ENCODE peak calls at places on chromosomes 4 and X, in ten cellular contexts. Y is EL; F is amygdala; C is iris pigment epithelial cell; T is retina; P is T-helper 2 cell; Q is BE2C; V is tibial nerve; W is AG09309; H is stimulated activated CD8-positive, alpha-beta memory T cell treated with anti-CD3 and anti-CD28 coated beads, Interleukin-7, amount 100 ng/mL, for 48 hours. B is an unnamed sample.

GRCh38 chr4:3467601-3468031 is 4.5 kb downstream of the DOK7 start:
- DNase-seq in Y (no peak), F (no peak), C (no peak), T (no peak), P (no peak), Q (no peak), V (no peak), W (no peak), H (no peak), B (no peak)

GRCh38 chr4:7001271-7001670 is 41.9 kb upstream of the TADA2B start:
- DNase-seq in Y (no peak), F (no peak), C (no peak), T (no peak), P (no peak), Q (no peak), V (no peak), W (no peak), H (no peak), B (no peak)

GRCh38 chr4:153494562-153494961 is 28.4 kb downstream of the TMEM131L start:
- DNase-seq in Y (no peak), F (no peak), C (no peak), T (no peak), P (no peak), Q (no peak), V (no peak), W (no peak), H (no peak), B (no peak)

GRCh38 chr4:97950836-97951235 is 192.4 kb downstream of the STPG2 start:
- DNase-seq in Y (no peak), F (no peak), C (no peak), T (no peak), P (no peak), Q (no peak), V (no peak), W (no peak), H (no peak), B (no peak)

GRCh38 chrX:37578045-37578444 is 6.6 kb downstream of the LANCL3 start:
- DNase-seq in Y (no peak), F (no peak), C (peak; percentile 8), T (no peak), P (no peak), Q (no peak), V (no peak), W (no peak), H (no peak), B (no peak)

GRCh38 chr4:137532869-137533236 is 559 bp upstream of the PCDH18 start:
- DNase-seq in Y (peak; percentile 28), F (no peak), C (no peak), T (peak; percentile 38), P (peak; percentile 15), Q (no peak), V (no peak), W (no peak), H (no peak), B (no peak)

GRCh38 chrX:20514358-20514757 is 247.6 kb upstream of the RPS6KA3 start:
- DNase-seq in Y (peak; percentile 83), F (peak; percentile 4), C (peak; percentile 76), T (no peak), P (no peak), Q (no peak), V (no peak), W (peak; percentile 29), H (no peak), B (peak; percentile 61)

GRCh38 chr4:72112514-72113156 is 80.8 kb downstream of the NPFFR2 start:
- DNase-seq in Y (peak; percentile 53), F (no peak), C (peak; percentile 65), T (no peak), P (peak; percentile 84), Q (no peak), V (no peak), W (no peak), H (no peak), B (peak; percentile 82)

GRCh38 chrX:54492340-54492739 is 3.7 kb downstream of the FGD1 start:
- DNase-seq in Y (peak; percentile 61), F (no peak), C (peak; percentile 74), T (no peak), P (no peak), Q (no peak), V (no peak), W (no peak), H (no peak), B (no peak)

GRCh38 chrX:153245288-153245731 is 66.2 kb downstream of the MAGEA1 start:
- DNase-seq in Y (no peak), F (no peak), C (peak; percentile 42), T (peak; percentile 76), P (no peak), Q (no peak), V (no peak), W (no peak), H (no peak), B (no peak)

GRCh38 chrX:69285881-69286545 is 120.8 kb upstream of the PJA1 start:
- DNase-seq in Y (peak; percentile 36), F (peak; percentile 10), C (peak; percentile 8), T (peak; percentile 80), P (peak; percentile 39), Q (peak; percentile 70), V (peak; percentile 49), W (no peak), H (peak; percentile 10), B (no peak)

GRCh38 chr4:1609901-1610790 is 74.0 kb downstream of the FAM53A start:
- DNase-seq in Y (no peak), F (no peak), C (no peak), T (no peak), P (no peak), Q (peak; percentile 4), V (no peak), W (no peak), H (no peak), B (no peak)

GRCh38 chr4:53863731-53864130 is 200.7 kb downstream of the CHIC2 start:
- DNase-seq in Y (no peak), F (no peak), C (no peak), T (peak; percentile 21), P (no peak), Q (peak; percentile 7), V (no peak), W (no peak), H (no peak), B (no peak)

B was measured in HS-5.